ENCODE peak calls at places on chromosomes 13 and 19, in eight cellular contexts. F is epithelial cell of esophagus, M is heart right ventricle, H is brain microvascular endothelial cell, P is lower leg skin, U is cardiac muscle cell, W is fibroblast of the aortic adventitia, C is lower lobe of right lung. R is an unnamed sample.
A peak's percentile ranks its signal among the peaks of the same experiment; 100 is the strongest.

GRCh38 chr13:24071423-24072075 is 89.0 kb upstream of the SPATA13 start:
- DNase-seq in P (no peak), W (peak; percentile 59), C (no peak), M (no peak), F (peak; percentile 51), H (no peak), U (peak; percentile 39), R (no peak)

GRCh38 chr13:71522976-71523517 is 344.0 kb downstream of the DACH1 start:
- DNase-seq in W (no peak), H (no peak), P (no peak), U (no peak), M (no peak), C (no peak), F (no peak), R (no peak)

GRCh38 chr19:47047272-47047930 is 1.0 kb downstream of the TMEM160 start:
- DNase-seq in U (no peak), H (no peak), W (no peak), M (no peak), F (no peak), P (no peak), C (no peak), R (no peak)

GRCh38 chr13:35781044-35781443 is 304.6 kb upstream of the MAB21L1 start:
- DNase-seq in P (no peak), W (no peak), H (no peak), U (no peak), M (no peak), C (no peak), F (peak; percentile 9), R (no peak)

GRCh38 chr13:111919826-111920225 is 147.1 kb upstream of the SOX1 start:
- DNase-seq in C (no peak), U (no peak), P (no peak), W (no peak), M (no peak), F (no peak), H (no peak), R (no peak)

GRCh38 chr13:85332595-85332994 is 466.6 kb downstream of the SLITRK6 start:
- DNase-seq in F (no peak), H (no peak), U (no peak), C (no peak), M (no peak), P (no peak), W (no peak), R (peak; percentile 27)

GRCh38 chr19:48283908-48284307 is 14.0 kb downstream of the ZNF114 start:
- DNase-seq in H (peak; percentile 96), W (peak; percentile 61), P (no peak), C (no peak), M (no peak), F (no peak), U (peak; percentile 87), R (no peak)

GRCh38 chr19:46428278-46429141 is at the start of gene PNMA8C:
- DNase-seq in C (peak; percentile 71), F (no peak), W (no peak), P (no peak), U (peak; percentile 67), M (peak; percentile 80), H (peak; percentile 57), R (no peak)

GRCh38 chr19:17522988-17523872 is 11.8 kb downstream of the PGLS start:
- DNase-seq in W (no peak), P (peak; percentile 44), M (peak; percentile 41), H (no peak), F (no peak), C (peak; percentile 85), U (peak; percentile 18), R (no peak)

GRCh38 chr13:94481966-94482365 is 2.5 kb upstream of the DCT start:
- DNase-seq in H (peak; percentile 57), W (peak; percentile 73), C (no peak), M (no peak), U (peak; percentile 87), F (peak; percentile 50), P (peak; percentile 27), R (no peak)

GRCh38 chr13:110528911-110529310 is 32.6 kb downstream of the RAB20 start:
- DNase-seq in U (no peak), W (no peak), H (no peak), P (no peak), M (no peak), C (no peak), F (no peak), R (no peak)

GRCh38 chr13:99086869-99087129 is 108.9 kb upstream of the DOCK9 start:
- DNase-seq in W (no peak), F (no peak), M (no peak), C (peak; percentile 69), P (no peak), H (no peak), U (no peak), R (no peak)

GRCh38 chr13:51550151-51550550 is 34.1 kb upstream of the WDFY2 start:
- DNase-seq in U (no peak), M (no peak), F (no peak), C (no peak), W (no peak), P (no peak), H (no peak), R (no peak)

GRCh38 chr19:3115411-3115810 is 20.4 kb upstream of the GNA15 start:
- DNase-seq in U (no peak), M (no peak), P (no peak), F (no peak), H (no peak), W (no peak), C (no peak), R (no peak)

DNA sequence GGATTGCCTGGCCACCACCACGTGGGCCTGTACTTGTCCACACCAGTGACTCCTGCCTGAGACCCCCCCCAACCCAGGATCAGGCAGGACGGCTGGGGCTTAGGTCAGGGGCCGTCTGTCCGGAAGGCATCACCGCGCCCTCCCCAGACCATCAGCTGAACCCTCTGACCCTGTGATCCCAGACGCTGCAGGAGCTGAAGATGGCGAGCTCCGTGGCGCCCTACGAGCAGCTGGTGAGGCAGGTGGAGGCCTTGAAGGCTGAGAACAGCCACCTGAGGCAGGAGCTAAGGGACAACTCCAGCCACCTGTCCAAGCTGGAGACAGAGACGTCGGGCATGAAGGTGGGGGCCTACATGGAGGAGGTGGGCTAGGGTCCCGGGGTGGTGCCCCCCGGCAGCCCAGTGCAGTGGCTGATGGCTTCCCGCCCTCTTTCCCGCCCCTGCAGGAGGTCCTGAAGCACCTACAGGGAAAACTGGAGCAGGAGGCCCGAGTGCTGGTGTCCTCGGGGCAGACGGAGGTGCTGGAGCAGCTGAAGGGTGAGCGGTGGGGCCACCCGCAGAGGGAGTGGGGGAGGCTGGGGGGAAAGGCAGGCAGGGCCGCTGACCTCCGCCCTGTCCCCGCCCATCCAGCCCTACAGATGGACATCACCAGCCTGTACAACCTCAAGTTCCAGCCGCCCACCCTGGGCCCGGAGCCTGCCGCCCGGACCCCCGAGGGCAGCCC is 3.0 kb downstream of the APC2 start:
- DNase-seq in C (no peak), F (no peak), P (no peak), M (no peak), W (no peak), U (no peak), H (no peak), R (no peak)
- H3K4me3 ChIP-seq in C (no peak overlapping the region), F (no peak overlapping the region), P (no peak overlapping the region), M (no peak overlapping the region), W (no peak overlapping the region), U (no peak overlapping the region), H (no peak overlapping the region), R (no peak overlapping the region)

GRCh38 chr13:77310579-77311279 is 16.2 kb downstream of the MYCBP2 start:
- DNase-seq in M (no peak), U (no peak), W (peak; percentile 35), C (no peak), F (no peak), P (no peak), H (no peak), R (no peak)

GRCh38 chr13:77313923-77314322 is 13.0 kb downstream of the MYCBP2 start:
- DNase-seq in M (no peak), P (no peak), C (no peak), F (no peak), W (no peak), H (no peak), U (no peak), R (no peak)

GRCh38 chr13:77309254-77309653 is 17.6 kb downstream of the MYCBP2 start:
- DNase-seq in H (no peak), P (no peak), M (no peak), F (no peak), W (no peak), C (no peak), U (no peak), R (no peak)

GRCh38 chr13:77310161-77310560 is 16.7 kb downstream of the MYCBP2 start:
- DNase-seq in P (no peak), C (no peak), W (no peak), U (no peak), M (no peak), F (no peak), H (no peak), R (no peak)

GRCh38 chr13:77312311-77312710 is 14.6 kb downstream of the MYCBP2 start:
- DNase-seq in W (no peak), M (no peak), C (no peak), H (no peak), P (no peak), F (no peak), U (no peak), R (no peak)
- H3K4me3 ChIP-seq in W (no peak overlapping the region), M (no peak overlapping the region), C (no peak overlapping the region), H (no peak overlapping the region), P (no peak overlapping the region), F (no peak overlapping the region), U (no peak overlapping the region), R (no peak overlapping the region)

GRCh38 chr19:54436561-54437229 is 12.3 kb upstream of the LENG8 start:
- DNase-seq in C (no peak), U (no peak), F (no peak), W (no peak), M (no peak), P (no peak), H (no peak), R (no peak)

GRCh38 chr19:54434862-54435174 is 14.2 kb upstream of the LENG8 start:
- DNase-seq in W (no peak), H (no peak), C (no peak), F (no peak), M (no peak), U (no peak), P (no peak), R (no peak)

GRCh38 chr19:54436031-54436523 is 12.9 kb upstream of the LENG8 start:
- DNase-seq in C (no peak), U (no peak), F (no peak), P (no peak), H (no peak), W (no peak), M (no peak), R (no peak)

GRCh38 chr19:54434112-54434861 is 14.7 kb upstream of the LENG8 start:
- DNase-seq in M (no peak), H (no peak), F (no peak), P (no peak), U (no peak), W (no peak), C (no peak), R (no peak)

GRCh38 chr19:54435551-54436016 is 13.4 kb upstream of the LENG8 start:
- DNase-seq in C (no peak), P (no peak), H (no peak), U (no peak), F (no peak), M (no peak), W (no peak), R (no peak)
- H3K4me3 ChIP-seq in C (no peak overlapping the region), P (no peak overlapping the region), H (no peak overlapping the region), U (no peak overlapping the region), F (no peak overlapping the region), M (no peak overlapping the region), W (no peak overlapping the region), R (no peak overlapping the region)

DNA sequence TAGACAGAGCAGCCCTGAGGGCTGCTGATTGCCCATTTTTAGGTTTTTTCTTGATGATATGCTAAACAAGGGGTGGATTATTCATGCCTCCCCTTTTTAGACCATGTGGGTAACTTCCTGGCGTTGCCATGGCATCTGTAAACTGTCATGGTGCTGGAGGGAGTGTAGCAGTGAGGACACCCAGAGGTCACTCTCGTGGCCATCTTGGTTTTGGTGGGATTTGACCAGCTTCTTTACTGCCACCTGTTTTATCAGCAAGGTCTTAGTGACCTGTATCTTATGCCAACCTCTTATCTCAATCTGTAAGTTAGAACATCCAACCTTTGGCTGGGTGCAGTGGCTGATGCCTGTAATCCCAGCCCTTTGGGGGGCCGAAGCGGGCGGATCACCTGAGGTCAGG is 148.0 kb downstream of the PTPRS start:
- DNase-seq in M (no peak), U (no peak), W (no peak), C (no peak), H (no peak), F (no peak), P (no peak), R (no peak)
- H3K4me3 ChIP-seq in M (no peak overlapping the region), U (no peak overlapping the region), W (no peak overlapping the region), C (no peak overlapping the region), H (no peak overlapping the region), F (no peak overlapping the region), P (no peak overlapping the region), R (no peak overlapping the region)

R was measured in LNCaP clone FGC.